ENCODE peak calls at places on chromosomes 3 and 15, in four cellular contexts. One of them, this sample, is unnamed.

GRCh38 chr3:42149537-42150426 is 58.6 kb downstream of the TRAK1 start:
- DNase-seq in mesendoderm: peak; percentile 79
- DNase-seq in PC-9: peak; percentile 89
- DNase-seq in GM23248: no peak
- DNase-seq in this sample: no peak

GRCh38 chr3:187926620-187927019 is 181.4 kb upstream of the BCL6 start:
- DNase-seq in PC-9: no peak
- DNase-seq in GM23248: no peak
- DNase-seq in mesendoderm: no peak
- DNase-seq in this sample: no peak

GRCh38 chr3:123090700-123091585 is 24.1 kb downstream of the PDIA5 start:
- DNase-seq in mesendoderm: no peak
- DNase-seq in PC-9: no peak
- DNase-seq in GM23248: no peak
- DNase-seq in this sample: no peak

GRCh38 chr15:42286445-42287029 is 13.3 kb upstream of the TMEM87A start:
- DNase-seq in mesendoderm: no peak
- DNase-seq in PC-9: no peak
- DNase-seq in GM23248: peak; percentile 4
- DNase-seq in this sample: no peak

GRCh38 chr15:66982816-66983215 is 82.6 kb upstream of the SMAD3 start:
- DNase-seq in GM23248: peak; percentile 69
- DNase-seq in PC-9: no peak
- DNase-seq in mesendoderm: no peak
- DNase-seq in this sample: no peak

GRCh38 chr3:111747490-111747889 is 111.6 kb upstream of the PHLDB2 start:
- DNase-seq in mesendoderm: no peak
- DNase-seq in GM23248: peak; percentile 69
- DNase-seq in PC-9: peak; percentile 62
- DNase-seq in this sample: peak; percentile 35

GRCh38 chr15:80268101-80268500 is 16.1 kb upstream of the CTXND1 start:
- DNase-seq in GM23248: no peak
- DNase-seq in mesendoderm: no peak
- DNase-seq in PC-9: no peak
- DNase-seq in this sample: no peak

GRCh38 chr3:52221563-52222318 is 3.7 kb downstream of the TLR9 start:
- DNase-seq in mesendoderm: no peak
- DNase-seq in GM23248: no peak
- DNase-seq in PC-9: no peak
- DNase-seq in this sample: peak; percentile 69

GRCh38 chr15:27820232-27820631 is 278.9 kb downstream of the OCA2 start:
- DNase-seq in mesendoderm: peak; percentile 19
- DNase-seq in GM23248: peak; percentile 46
- DNase-seq in PC-9: no peak
- DNase-seq in this sample: no peak

GRCh38 chr3:186630950-186631624 is 9.1 kb upstream of the FETUB start:
- DNase-seq in GM23248: no peak
- DNase-seq in mesendoderm: no peak
- DNase-seq in PC-9: no peak
- DNase-seq in this sample: no peak

GRCh38 chr15:96121066-96121465 is 209.4 kb upstream of the NR2F2 start:
- DNase-seq in PC-9: no peak
- DNase-seq in GM23248: no peak
- DNase-seq in mesendoderm: no peak
- DNase-seq in this sample: no peak

GRCh38 chr15:99925661-99926461 is 192.6 kb upstream of the LYSMD4 start:
- DNase-seq in GM23248: peak; percentile 29
- DNase-seq in mesendoderm: peak; percentile 71
- DNase-seq in PC-9: no peak
- DNase-seq in this sample: no peak

GRCh38 chr3:184261270-184262165 is at the start of gene CAMK2N2:
- DNase-seq in mesendoderm: peak; percentile 87
- DNase-seq in PC-9: peak; percentile 82
- DNase-seq in GM23248: peak; percentile 73
- DNase-seq in this sample: peak; percentile 98

GRCh38 chr3:71095511-71096305 is 487.8 kb downstream of the FOXP1 start:
- DNase-seq in mesendoderm: no peak
- DNase-seq in PC-9: no peak
- DNase-seq in GM23248: peak; percentile 20
- DNase-seq in this sample: no peak

GRCh38 chr3:48966876-48967361 is 23.1 kb upstream of the P4HTM start:
- DNase-seq in mesendoderm: no peak
- DNase-seq in PC-9: no peak
- DNase-seq in GM23248: peak; percentile 25
- DNase-seq in this sample: peak; percentile 86

GRCh38 chr3:108185536-108185935 is 36.7 kb downstream of the IFT57 start:
- DNase-seq in GM23248: no peak
- DNase-seq in PC-9: no peak
- DNase-seq in mesendoderm: no peak
- DNase-seq in this sample: no peak

GRCh38 chr3:128473180-128473519 is 6.5 kb upstream of the DNAJB8 start:
- DNase-seq in mesendoderm: no peak
- DNase-seq in PC-9: no peak
- DNase-seq in GM23248: no peak
- DNase-seq in this sample: no peak

GRCh38 chr3:186171528-186171927 is 62.6 kb upstream of the ETV5 start:
- DNase-seq in GM23248: no peak
- DNase-seq in PC-9: no peak
- DNase-seq in mesendoderm: no peak
- DNase-seq in this sample: no peak

GRCh38 chr3:172515130-172515918 is 7.9 kb downstream of the TNFSF10 start:
- DNase-seq in GM23248: no peak
- DNase-seq in PC-9: no peak
- DNase-seq in mesendoderm: no peak
- DNase-seq in this sample: no peak

GRCh38 chr3:118127992-118128391 is 906.7 kb downstream of the IGSF11 start:
- DNase-seq in PC-9: no peak
- DNase-seq in mesendoderm: no peak
- DNase-seq in GM23248: no peak
- DNase-seq in this sample: no peak

GRCh38 chr3:59726279-59726678 is 676.5 kb upstream of the CFAP20DC start:
- DNase-seq in mesendoderm: no peak
- DNase-seq in PC-9: no peak
- DNase-seq in GM23248: no peak
- DNase-seq in this sample: no peak

GRCh38 chr3:58429657-58430056 is 4.0 kb downstream of the PDHB start:
- DNase-seq in mesendoderm: no peak
- DNase-seq in PC-9: no peak
- DNase-seq in GM23248: peak; percentile 54
- DNase-seq in this sample: no peak

GRCh38 chr3:12954891-12955650 is 113.7 kb upstream of the RPL32 start:
- DNase-seq in mesendoderm: no peak
- DNase-seq in PC-9: no peak
- DNase-seq in GM23248: peak; percentile 78
- DNase-seq in this sample: peak; percentile 97

GRCh38 chr3:4306860-4307259 is 3.7 kb downstream of the SETMAR start:
- DNase-seq in PC-9: no peak
- DNase-seq in mesendoderm: no peak
- DNase-seq in GM23248: peak; percentile 30
- DNase-seq in this sample: no peak

GRCh38 chr3:186824430-186825139 is 17.9 kb upstream of the ADIPOQ start:
- DNase-seq in PC-9: no peak
- DNase-seq in mesendoderm: peak; percentile 47
- DNase-seq in GM23248: no peak
- DNase-seq in this sample: no peak

GRCh38 chr3:123618768-123619484 is 34.1 kb upstream of the HACD2 start:
- DNase-seq in GM23248: peak; percentile 61
- DNase-seq in PC-9: peak; percentile 58
- DNase-seq in mesendoderm: no peak
- DNase-seq in this sample: peak; percentile 80

GRCh38 chr3:191175102-191175501 is 23.9 kb upstream of the OSTN start:
- DNase-seq in PC-9: no peak
- DNase-seq in GM23248: no peak
- DNase-seq in mesendoderm: no peak
- DNase-seq in this sample: no peak

GRCh38 chr3:185280572-185281365 is 26.9 kb upstream of the EHHADH start:
- DNase-seq in PC-9: peak; percentile 58
- DNase-seq in GM23248: peak; percentile 78
- DNase-seq in mesendoderm: peak; percentile 70
- DNase-seq in this sample: peak; percentile 77

GRCh38 chr3:10495003-10495402 is 10.4 kb downstream of the ATP2B2 start:
- DNase-seq in GM23248: peak; percentile 36
- DNase-seq in mesendoderm: no peak
- DNase-seq in PC-9: no peak
- DNase-seq in this sample: peak; percentile 37

GRCh38 chr3:11238057-11238456 is 34.1 kb upstream of the ATG7 start:
- DNase-seq in PC-9: peak; percentile 91
- DNase-seq in mesendoderm: no peak
- DNase-seq in GM23248: peak; percentile 91
- DNase-seq in this sample: peak; percentile 85

GRCh38 chr3:74789111-74789510 is 174.7 kb upstream of the CNTN3 start:
- DNase-seq in PC-9: peak; percentile 59
- DNase-seq in mesendoderm: peak; percentile 79
- DNase-seq in GM23248: peak; percentile 59
- DNase-seq in this sample: no peak

GRCh38 chr3:118817748-118818165 is 216.9 kb downstream of the IGSF11 start:
- DNase-seq in mesendoderm: peak; percentile 79
- DNase-seq in GM23248: peak; percentile 74
- DNase-seq in PC-9: no peak
- DNase-seq in this sample: no peak

DNA sequence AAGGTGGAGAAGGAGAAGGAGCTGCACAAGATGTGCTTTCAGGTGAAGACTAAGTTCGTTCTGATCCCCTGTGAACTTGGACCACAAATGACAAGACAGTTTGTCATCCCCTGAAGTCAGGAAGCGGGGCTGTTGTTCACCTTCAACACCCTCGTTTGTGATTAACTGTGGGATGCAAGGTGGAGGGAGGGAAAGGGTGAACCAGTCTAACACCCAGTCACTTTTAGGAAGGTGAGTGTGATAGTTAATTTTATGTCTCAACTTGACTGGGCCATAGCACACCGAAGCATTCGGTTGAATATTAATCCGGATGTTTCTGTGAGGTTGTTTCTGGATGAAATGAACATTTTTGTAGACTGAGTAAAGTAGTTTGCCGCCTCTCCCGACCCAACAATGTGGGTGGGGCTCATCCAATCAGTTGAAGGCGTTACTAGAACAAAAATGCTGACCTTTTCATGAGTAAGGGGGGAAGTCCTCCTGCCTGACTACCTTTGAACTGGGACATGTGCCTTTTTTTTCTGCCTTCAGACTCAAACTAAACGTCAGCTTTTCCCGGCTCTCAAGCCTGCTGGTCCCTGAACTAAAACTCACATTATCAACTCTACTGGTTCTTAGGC is 263.8 kb upstream of the SLITRK3 start:
- DNase-seq in PC-9: no peak
- DNase-seq in GM23248: no peak
- DNase-seq in mesendoderm: no peak
- DNase-seq in this sample: no peak
- H3K4me3 ChIP-seq in PC-9: no peak overlapping the region
- H3K4me3 ChIP-seq in GM23248: no peak overlapping the region
- H3K4me3 ChIP-seq in mesendoderm: no peak overlapping the region
- H3K4me3 ChIP-seq in this sample: no peak overlapping the region

GRCh38 chr3:177591371-177591770 is 394.1 kb upstream of the TBL1XR1 start:
- DNase-seq in PC-9: no peak
- DNase-seq in mesendoderm: no peak
- DNase-seq in GM23248: peak; percentile 17
- DNase-seq in this sample: peak; percentile 5

GRCh38 chr3:177590826-177591225 is 393.5 kb upstream of the TBL1XR1 start:
- DNase-seq in PC-9: no peak
- DNase-seq in mesendoderm: no peak
- DNase-seq in GM23248: no peak
- DNase-seq in this sample: no peak

GRCh38 chr3:177585271-177585670 is 388.0 kb upstream of the TBL1XR1 start:
- DNase-seq in PC-9: no peak
- DNase-seq in mesendoderm: no peak
- DNase-seq in GM23248: no peak
- DNase-seq in this sample: no peak

GRCh38 chr3:177589921-177590336 is 392.6 kb upstream of the TBL1XR1 start:
- DNase-seq in PC-9: peak; percentile 98
- DNase-seq in GM23248: peak; percentile 91
- DNase-seq in mesendoderm: no peak
- DNase-seq in this sample: peak; percentile 75

GRCh38 chr3:177589041-177589650 is 391.9 kb upstream of the TBL1XR1 start:
- DNase-seq in PC-9: no peak
- DNase-seq in GM23248: no peak
- DNase-seq in mesendoderm: no peak
- DNase-seq in this sample: no peak
- H3K4me2 ChIP-seq in PC-9: peak overlapping the region; percentile 50
- H3K4me2 ChIP-seq in GM23248: peak overlapping the region; percentile 64
- H3K4me2 ChIP-seq in mesendoderm: no peak overlapping the region
- H3K4me2 ChIP-seq in this sample: no peak overlapping the region

GRCh38 chr3:97820780-97821179 is 1.0 kb upstream of the CRYBG3 start:
- DNase-seq in mesendoderm: no peak
- DNase-seq in GM23248: no peak
- DNase-seq in PC-9: no peak
- DNase-seq in this sample: peak; percentile 39
- H3K4me3 ChIP-seq in mesendoderm: no peak overlapping the region
- H3K4me3 ChIP-seq in GM23248: peak overlapping the region; percentile 92
- H3K4me3 ChIP-seq in PC-9: peak overlapping the region; percentile 71
- H3K4me3 ChIP-seq in this sample: peak overlapping the region; percentile 87

DNA sequence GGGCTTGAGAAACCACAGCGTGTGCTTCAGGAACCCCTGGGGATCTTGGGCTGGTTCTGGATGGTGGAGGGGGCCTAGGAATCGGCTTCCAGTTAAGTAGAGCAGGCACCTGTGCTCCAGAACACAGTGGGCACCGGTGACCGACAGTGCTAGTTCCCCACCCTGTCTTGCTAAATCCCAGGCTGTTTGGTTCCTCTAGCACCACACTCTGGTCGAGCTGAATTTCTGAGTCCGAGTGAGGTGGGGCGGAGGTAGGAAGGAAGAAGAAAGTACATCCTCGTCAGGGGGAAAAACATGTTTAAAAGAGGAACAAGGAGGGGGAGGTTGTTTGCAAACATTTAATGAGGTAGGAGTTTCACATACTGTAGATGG is 29.1 kb downstream of the SLC6A6 start:
- DNase-seq in PC-9: no peak
- DNase-seq in GM23248: no peak
- DNase-seq in mesendoderm: peak; percentile 58
- DNase-seq in this sample: no peak
- H3K4me2 ChIP-seq in PC-9: peak overlapping the region; percentile 66
- H3K4me2 ChIP-seq in GM23248: peak overlapping the region; percentile 35
- H3K4me2 ChIP-seq in mesendoderm: no peak overlapping the region
- H3K4me2 ChIP-seq in this sample: peak overlapping the region; percentile 35

DNA sequence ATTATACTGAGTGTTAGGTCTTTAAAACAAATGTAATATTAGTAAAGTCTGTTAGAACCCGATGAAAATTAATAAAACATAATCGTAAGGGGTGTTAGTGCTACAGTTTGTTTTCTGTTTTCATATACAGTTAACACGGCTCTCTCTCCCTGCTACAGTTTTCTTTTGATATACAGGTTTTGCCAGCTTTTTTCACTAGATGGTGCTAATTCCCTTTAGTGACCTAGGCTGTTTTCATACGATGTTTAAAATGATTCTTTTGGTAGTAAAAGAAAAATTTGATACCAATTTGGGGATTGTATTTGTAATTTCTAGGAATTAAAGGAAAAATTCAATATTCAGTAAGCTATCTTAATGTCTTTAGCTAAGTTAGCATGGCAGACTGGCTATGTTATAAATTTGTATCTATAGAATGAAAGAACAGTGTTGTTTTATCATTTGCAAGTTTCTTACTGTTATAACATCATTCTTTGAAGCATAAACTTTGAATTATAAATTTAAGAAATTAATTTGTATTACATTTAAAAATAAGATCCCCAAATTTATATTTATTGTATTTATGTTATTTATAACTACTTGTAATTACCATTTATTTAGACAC is 11.5 kb downstream of the APH1B start:
- DNase-seq in GM23248: peak; percentile 83
- DNase-seq in mesendoderm: peak; percentile 53
- DNase-seq in PC-9: no peak
- DNase-seq in this sample: no peak
- H3K4me3 ChIP-seq in GM23248: no peak overlapping the region
- H3K4me3 ChIP-seq in mesendoderm: no peak overlapping the region
- H3K4me3 ChIP-seq in PC-9: no peak overlapping the region
- H3K4me3 ChIP-seq in this sample: no peak overlapping the region